ENCODE peak calls at places on chromosome 3, in six cellular contexts. One of them, this sample, is unnamed.
A peak's percentile ranks its signal among the peaks of the same experiment; 100 is the strongest.

GRCh38 chr3:14286887-14287496 is 108.4 kb downstream of the LSM3 start:
- DNase-seq in hepatocyte: no peak
- DNase-seq in thyroid gland: no peak
- DNase-seq in IMR-90: no peak
- DNase-seq in left ventricle myocardium inferior: no peak
- DNase-seq in spleen: peak; percentile 34
- DNase-seq in this sample: no peak

GRCh38 chr3:169869484-169870304 is at the start of gene LRRC31:
- DNase-seq in hepatocyte: peak; percentile 19
- DNase-seq in left ventricle myocardium inferior: no peak
- DNase-seq in IMR-90: no peak
- DNase-seq in thyroid gland: no peak
- DNase-seq in spleen: no peak
- DNase-seq in this sample: no peak

GRCh38 chr3:194322701-194323174 is 28.4 kb downstream of the CPN2 start:
- DNase-seq in IMR-90: peak; percentile 55
- DNase-seq in spleen: no peak
- DNase-seq in hepatocyte: peak; percentile 78
- DNase-seq in thyroid gland: no peak
- DNase-seq in left ventricle myocardium inferior: no peak
- DNase-seq in this sample: no peak

GRCh38 chr3:169618894-169619792 is 44.4 kb downstream of the MECOM start:
- DNase-seq in IMR-90: no peak
- DNase-seq in left ventricle myocardium inferior: no peak
- DNase-seq in hepatocyte: peak; percentile 24
- DNase-seq in thyroid gland: no peak
- DNase-seq in spleen: no peak
- DNase-seq in this sample: no peak

GRCh38 chr3:149424921-149425320 is 47.5 kb upstream of the TM4SF1 start:
- DNase-seq in spleen: no peak
- DNase-seq in left ventricle myocardium inferior: no peak
- DNase-seq in thyroid gland: no peak
- DNase-seq in IMR-90: no peak
- DNase-seq in hepatocyte: no peak
- DNase-seq in this sample: no peak

GRCh38 chr3:45507820-45508317 is 86.7 kb upstream of the LIMD1 start:
- DNase-seq in hepatocyte: peak; percentile 65
- DNase-seq in left ventricle myocardium inferior: peak; percentile 32
- DNase-seq in spleen: no peak
- DNase-seq in thyroid gland: no peak
- DNase-seq in IMR-90: peak; percentile 87
- DNase-seq in this sample: no peak

GRCh38 chr3:36434682-36435426 is 54.5 kb downstream of the STAC start:
- DNase-seq in thyroid gland: no peak
- DNase-seq in IMR-90: no peak
- DNase-seq in hepatocyte: no peak
- DNase-seq in spleen: no peak
- DNase-seq in left ventricle myocardium inferior: no peak
- DNase-seq in this sample: no peak

GRCh38 chr3:105868745-105869530 is at the start of gene CBLB:
- DNase-seq in spleen: peak; percentile 95
- DNase-seq in IMR-90: peak; percentile 97
- DNase-seq in thyroid gland: peak; percentile 96
- DNase-seq in hepatocyte: peak; percentile 95
- DNase-seq in left ventricle myocardium inferior: peak; percentile 93
- DNase-seq in this sample: peak; percentile 92

GRCh38 chr3:79766474-79767193 is 1.2 kb downstream of the ROBO1 start:
- DNase-seq in hepatocyte: peak; percentile 28
- DNase-seq in spleen: no peak
- DNase-seq in IMR-90: no peak
- DNase-seq in left ventricle myocardium inferior: no peak
- DNase-seq in thyroid gland: no peak
- DNase-seq in this sample: no peak

GRCh38 chr3:111252795-111253194 is 181.2 kb downstream of the NECTIN3 start:
- DNase-seq in IMR-90: peak; percentile 51
- DNase-seq in hepatocyte: peak; percentile 53
- DNase-seq in spleen: peak; percentile 41
- DNase-seq in thyroid gland: peak; percentile 68
- DNase-seq in left ventricle myocardium inferior: no peak
- DNase-seq in this sample: peak; percentile 44

GRCh38 chr3:113685956-113686721 is 10.3 kb downstream of the USF3 start:
- DNase-seq in spleen: no peak
- DNase-seq in thyroid gland: peak; percentile 56
- DNase-seq in left ventricle myocardium inferior: no peak
- DNase-seq in hepatocyte: peak; percentile 28
- DNase-seq in IMR-90: peak; percentile 59
- DNase-seq in this sample: peak; percentile 28

GRCh38 chr3:197305854-197306253 is 7.4 kb upstream of the DLG1 start:
- DNase-seq in hepatocyte: no peak
- DNase-seq in thyroid gland: no peak
- DNase-seq in IMR-90: peak; percentile 93
- DNase-seq in spleen: no peak
- DNase-seq in left ventricle myocardium inferior: no peak
- DNase-seq in this sample: no peak

GRCh38 chr3:78737988-78738387 is 1029.8 kb downstream of the ROBO1 start:
- DNase-seq in left ventricle myocardium inferior: no peak
- DNase-seq in IMR-90: no peak
- DNase-seq in hepatocyte: no peak
- DNase-seq in spleen: no peak
- DNase-seq in thyroid gland: no peak
- DNase-seq in this sample: no peak
- TF ChIP-seq CTCF in left ventricle myocardium inferior: no peak
- TF ChIP-seq CTCF in IMR-90: no peak
- TF ChIP-seq CTCF in hepatocyte: no peak
- TF ChIP-seq CTCF in spleen: no peak
- TF ChIP-seq CTCF in thyroid gland: no peak
- TF ChIP-seq CTCF in this sample: no peak

GRCh38 chr3:37762286-37762685 is 99.4 kb upstream of the CTDSPL start:
- DNase-seq in spleen: no peak
- DNase-seq in left ventricle myocardium inferior: no peak
- DNase-seq in thyroid gland: no peak
- DNase-seq in hepatocyte: no peak
- DNase-seq in IMR-90: no peak
- DNase-seq in this sample: no peak
- H3K27ac ChIP-seq in spleen: peak overlapping the region; percentile 41
- H3K27ac ChIP-seq in left ventricle myocardium inferior: peak overlapping the region; percentile 93
- H3K27ac ChIP-seq in thyroid gland: peak overlapping the region; percentile 27
- H3K27ac ChIP-seq in hepatocyte: no peak overlapping the region
- H3K27ac ChIP-seq in IMR-90: no peak overlapping the region
- H3K27ac ChIP-seq in this sample: peak overlapping the region; percentile 67

GRCh38 chr3:71585126-71585525 is 1.6 kb upstream of the FOXP1 start:
- DNase-seq in left ventricle myocardium inferior: no peak
- DNase-seq in thyroid gland: no peak
- DNase-seq in IMR-90: no peak
- DNase-seq in hepatocyte: no peak
- DNase-seq in spleen: no peak
- DNase-seq in this sample: no peak

GRCh38 chr3:71585891-71586809 is 2.6 kb upstream of the FOXP1 start:
- DNase-seq in thyroid gland: peak; percentile 13
- DNase-seq in spleen: no peak
- DNase-seq in left ventricle myocardium inferior: no peak
- DNase-seq in hepatocyte: peak; percentile 39
- DNase-seq in IMR-90: peak; percentile 66
- DNase-seq in this sample: no peak

GRCh38 chr3:71589132-71589531 is 5.6 kb upstream of the FOXP1 start:
- DNase-seq in left ventricle myocardium inferior: no peak
- DNase-seq in spleen: no peak
- DNase-seq in thyroid gland: no peak
- DNase-seq in IMR-90: no peak
- DNase-seq in hepatocyte: no peak
- DNase-seq in this sample: no peak

GRCh38 chr3:71587958-71588357 is 4.4 kb upstream of the FOXP1 start:
- DNase-seq in IMR-90: no peak
- DNase-seq in thyroid gland: no peak
- DNase-seq in spleen: no peak
- DNase-seq in hepatocyte: no peak
- DNase-seq in left ventricle myocardium inferior: no peak
- DNase-seq in this sample: no peak

DNA sequence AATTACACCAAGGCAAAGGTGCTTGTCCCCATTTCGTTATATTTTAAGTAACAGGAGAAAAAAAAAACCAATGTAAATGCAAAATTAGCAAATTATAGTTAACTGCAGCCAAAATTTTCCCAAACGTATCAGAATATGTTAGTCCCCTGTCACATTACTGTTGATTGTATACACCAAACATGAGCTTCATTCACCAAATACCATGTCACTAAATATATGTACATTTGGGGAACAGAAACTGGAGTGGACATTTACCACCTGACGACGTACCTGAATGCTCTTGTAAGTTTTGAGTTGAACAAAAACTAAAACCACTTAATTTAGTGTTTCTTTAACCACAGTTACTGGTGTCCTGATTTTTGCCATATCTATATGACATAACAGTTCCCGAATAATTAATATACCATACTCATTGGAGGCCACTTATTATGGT is 3.3 kb upstream of the FOXP1 start:
- DNase-seq in hepatocyte: no peak
- DNase-seq in left ventricle myocardium inferior: no peak
- DNase-seq in spleen: no peak
- DNase-seq in thyroid gland: no peak
- DNase-seq in IMR-90: no peak
- DNase-seq in this sample: no peak
- TF ChIP-seq CTCF in hepatocyte: no peak
- TF ChIP-seq CTCF in left ventricle myocardium inferior: no peak
- TF ChIP-seq CTCF in spleen: no peak
- TF ChIP-seq CTCF in thyroid gland: no peak
- TF ChIP-seq CTCF in IMR-90: no peak
- TF ChIP-seq CTCF in this sample: no peak

DNA sequence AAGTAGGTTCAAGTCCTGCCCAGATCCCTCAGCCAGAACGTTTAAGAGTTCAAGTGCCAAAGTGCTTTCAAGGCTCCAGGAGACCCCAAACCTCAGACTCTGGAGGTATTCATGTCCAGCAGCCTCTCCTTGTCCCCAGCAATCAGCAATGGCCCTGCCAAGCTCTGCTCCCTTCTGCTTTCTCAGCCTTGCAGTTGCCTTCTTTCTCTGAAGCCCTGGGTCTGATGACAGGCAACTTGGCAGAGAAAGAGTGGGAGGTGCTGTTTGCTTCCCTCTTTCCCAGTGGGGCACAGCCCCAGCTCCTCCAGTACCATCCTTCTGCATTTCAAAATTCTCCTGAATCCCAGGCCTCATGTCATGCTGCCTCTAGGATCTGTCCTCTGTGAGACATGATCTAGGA is 40.2 kb downstream of the ATP2B2 start:
- DNase-seq in left ventricle myocardium inferior: no peak
- DNase-seq in hepatocyte: no peak
- DNase-seq in spleen: no peak
- DNase-seq in thyroid gland: no peak
- DNase-seq in IMR-90: no peak
- DNase-seq in this sample: no peak
- H3K27ac ChIP-seq in left ventricle myocardium inferior: no peak overlapping the region
- H3K27ac ChIP-seq in hepatocyte: no peak overlapping the region
- H3K27ac ChIP-seq in spleen: no peak overlapping the region
- H3K27ac ChIP-seq in thyroid gland: no peak overlapping the region
- H3K27ac ChIP-seq in IMR-90: no peak overlapping the region
- H3K27ac ChIP-seq in this sample: no peak overlapping the region

DNA sequence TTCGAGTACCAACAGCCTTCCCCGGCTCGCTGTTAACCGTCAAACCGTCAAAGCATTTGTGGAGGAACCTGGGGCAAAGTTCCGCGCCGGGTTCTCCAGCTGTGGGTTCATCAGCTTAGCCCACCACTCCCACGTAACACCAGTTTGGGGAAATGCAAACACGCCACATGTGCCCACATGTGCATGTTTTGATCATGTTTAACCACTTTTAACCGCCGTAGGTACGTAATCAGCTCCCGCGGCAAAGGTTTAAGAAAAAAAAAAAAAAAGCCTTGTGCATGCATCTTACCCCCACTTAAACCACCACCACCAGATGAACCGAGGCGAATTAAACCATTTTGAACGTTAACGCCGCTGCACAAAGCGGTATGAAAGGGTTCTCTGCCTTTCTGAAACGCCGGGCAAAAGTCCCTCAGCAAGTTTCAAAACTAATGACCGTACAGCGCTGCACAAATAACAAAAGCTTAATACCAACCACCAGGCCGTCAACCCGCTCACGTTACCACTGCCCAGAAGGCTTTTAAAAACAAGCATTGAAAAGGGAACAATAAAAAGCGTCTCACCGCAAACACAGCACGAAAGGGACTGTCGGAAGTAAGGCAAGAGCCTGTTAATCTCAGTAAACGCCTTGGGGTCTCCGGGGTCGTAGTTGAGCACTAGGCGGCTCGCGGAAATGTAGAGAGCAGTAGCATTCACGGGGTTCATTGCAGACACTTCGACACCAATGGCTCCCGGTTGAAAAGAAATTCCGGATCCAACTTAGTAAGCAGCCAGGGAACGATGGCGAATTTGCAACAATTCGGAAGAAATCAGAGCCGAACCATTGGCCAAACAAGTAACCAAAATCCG is 1.5 kb downstream of the MSL2 start:
- DNase-seq in left ventricle myocardium inferior: peak; percentile 36
- DNase-seq in thyroid gland: peak; percentile 37
- DNase-seq in IMR-90: peak; percentile 23
- DNase-seq in hepatocyte: peak; percentile 32
- DNase-seq in spleen: peak; percentile 87
- DNase-seq in this sample: peak; percentile 34
- TF ChIP-seq CTCF in left ventricle myocardium inferior: no peak
- TF ChIP-seq CTCF in thyroid gland: no peak
- TF ChIP-seq CTCF in IMR-90: no peak
- TF ChIP-seq CTCF in hepatocyte: no peak
- TF ChIP-seq CTCF in spleen: no peak
- TF ChIP-seq CTCF in this sample: no peak

GRCh38 chr3:143483214-143483613 is 363.6 kb downstream of the CHST2 start:
- DNase-seq in hepatocyte: no peak
- DNase-seq in left ventricle myocardium inferior: no peak
- DNase-seq in IMR-90: no peak
- DNase-seq in thyroid gland: no peak
- DNase-seq in spleen: no peak
- DNase-seq in this sample: no peak

GRCh38 chr3:143478124-143478693 is 358.6 kb downstream of the CHST2 start:
- DNase-seq in hepatocyte: no peak
- DNase-seq in IMR-90: no peak
- DNase-seq in thyroid gland: peak; percentile 36
- DNase-seq in spleen: no peak
- DNase-seq in left ventricle myocardium inferior: no peak
- DNase-seq in this sample: no peak

GRCh38 chr3:143479727-143480126 is 360.2 kb downstream of the CHST2 start:
- DNase-seq in left ventricle myocardium inferior: no peak
- DNase-seq in IMR-90: no peak
- DNase-seq in hepatocyte: no peak
- DNase-seq in spleen: no peak
- DNase-seq in thyroid gland: no peak
- DNase-seq in this sample: no peak

GRCh38 chr3:143482106-143483088 is 362.8 kb downstream of the CHST2 start:
- DNase-seq in thyroid gland: peak; percentile 40
- DNase-seq in spleen: no peak
- DNase-seq in hepatocyte: no peak
- DNase-seq in IMR-90: no peak
- DNase-seq in left ventricle myocardium inferior: no peak
- DNase-seq in this sample: no peak

GRCh38 chr3:143480306-143480852 is 360.8 kb downstream of the CHST2 start:
- DNase-seq in thyroid gland: no peak
- DNase-seq in left ventricle myocardium inferior: no peak
- DNase-seq in hepatocyte: peak; percentile 49
- DNase-seq in spleen: no peak
- DNase-seq in IMR-90: peak; percentile 35
- DNase-seq in this sample: no peak
- H3K27ac ChIP-seq in thyroid gland: no peak overlapping the region
- H3K27ac ChIP-seq in left ventricle myocardium inferior: no peak overlapping the region
- H3K27ac ChIP-seq in hepatocyte: peak overlapping the region; percentile 42
- H3K27ac ChIP-seq in spleen: no peak overlapping the region
- H3K27ac ChIP-seq in IMR-90: no peak overlapping the region
- H3K27ac ChIP-seq in this sample: no peak overlapping the region